ENCODE peak calls at places on chromosomes 4 and X, in five cellular contexts. C is RCC 7860, X is body of pancreas, K is NCI-H2029, L is dorsolateral prefrontal cortex. H is an unnamed sample.
A peak's percentile ranks its signal among the peaks of the same experiment; 100 is the strongest.

GRCh38 chr4:56410247-56410646 is 23.0 kb upstream of the AASDH start:
- DNase-seq in K (peak; percentile 94), C (peak; percentile 92), L (no peak), X (peak; percentile 83), H (peak; percentile 84)

GRCh38 chr4:127400736-127401346 is 231.9 kb upstream of the INTU start:
- DNase-seq in L (no peak), C (peak; percentile 34), K (peak; percentile 26), X (peak; percentile 54), H (peak; percentile 40)

GRCh38 chr4:76589402-76589801 is 154.4 kb downstream of the SHROOM3 start:
- DNase-seq in X (peak; percentile 27), L (no peak), K (no peak), C (peak; percentile 12), H (peak; percentile 86)

GRCh38 chr4:61992351-61992750 is 792.2 kb downstream of the ADGRL3 start:
- DNase-seq in X (no peak), K (no peak), L (no peak), C (no peak), H (no peak)

GRCh38 chr4:147550626-147551250 is 66.5 kb upstream of the TMEM184C start:
- DNase-seq in C (no peak), X (no peak), K (no peak), L (no peak), H (no peak)

GRCh38 chr4:57911203-57911602 is 801.0 kb upstream of the IGFBP7 start:
- DNase-seq in X (no peak), C (no peak), K (no peak), L (no peak), H (no peak)

GRCh38 chr4:83009529-83009928 is 1.1 kb downstream of the LIN54 start:
- DNase-seq in C (no peak), K (no peak), X (no peak), L (no peak), H (no peak)

GRCh38 chr4:139416073-139416673 is 37.7 kb upstream of the RAB33B start:
- DNase-seq in X (no peak), C (peak; percentile 25), K (no peak), L (no peak), H (peak; percentile 31)

GRCh38 chrX:67684136-67684535 is 140.3 kb downstream of the AR start:
- DNase-seq in X (no peak), K (no peak), L (no peak), C (no peak), H (no peak)

GRCh38 chr4:1300466-1301455 is 11.1 kb downstream of the MAEA start:
- DNase-seq in C (peak; percentile 81), L (no peak), X (no peak), K (no peak), H (no peak)

GRCh38 chrX:50403903-50404302 is 66.7 kb downstream of the DGKK start:
- DNase-seq in L (no peak), K (no peak), C (no peak), X (no peak), H (no peak)

GRCh38 chr4:159179310-159179958 is 76.6 kb downstream of the RAPGEF2 start:
- DNase-seq in L (no peak), C (no peak), X (no peak), K (no peak), H (no peak)

GRCh38 chr4:133624744-133625143 is 475.6 kb downstream of the PCDH10 start:
- DNase-seq in X (no peak), L (no peak), C (no peak), K (no peak), H (peak; percentile 6)

GRCh38 chrX:125883169-125883568 is 282.9 kb downstream of the DCAF12L2 start:
- DNase-seq in K (no peak), L (no peak), C (no peak), X (no peak), H (no peak)

GRCh38 chr4:147285751-147286150 is 195.1 kb upstream of the EDNRA start:
- DNase-seq in K (no peak), L (no peak), C (no peak), X (no peak), H (no peak)

H was measured in small intestine.